ENCODE peak calls at places on chromosomes 12 and 14, in seven cellular contexts. One of them, this sample, is unnamed.
A peak's percentile ranks its signal among the peaks of the same experiment; 100 is the strongest.

GRCh38 chr14:101480022-101480746 is 81.1 kb upstream of the DIO3 start:
- DNase-seq in activated CD8-positive, alpha-beta memory T cell treated with anti-CD3 and anti-CD28 coated beads for 24 hours: no peak
- DNase-seq in kidney tubule cell: no peak
- DNase-seq in C1 segment of cervical spinal cord: no peak
- DNase-seq in CD8-positive, alpha-beta memory T cell: no peak
- DNase-seq in stimulated activated CD8-positive, alpha-beta memory T cell treated with anti-CD3 and anti-CD28 coated beads, Interleukin-2, amount 100 ng/mL, for 1 hour: no peak
- DNase-seq in foreskin fibroblast: no peak
- DNase-seq in this sample: no peak

GRCh38 chr12:95215925-95216324 is 1.3 kb downstream of the FGD6 start:
- DNase-seq in kidney tubule cell: peak; percentile 51
- DNase-seq in activated CD8-positive, alpha-beta memory T cell treated with anti-CD3 and anti-CD28 coated beads for 24 hours: no peak
- DNase-seq in C1 segment of cervical spinal cord: no peak
- DNase-seq in foreskin fibroblast: peak; percentile 48
- DNase-seq in CD8-positive, alpha-beta memory T cell: no peak
- DNase-seq in stimulated activated CD8-positive, alpha-beta memory T cell treated with anti-CD3 and anti-CD28 coated beads, Interleukin-2, amount 100 ng/mL, for 1 hour: no peak
- DNase-seq in this sample: no peak

GRCh38 chr12:97229036-97229435 is 233.6 kb upstream of the RMST start:
- DNase-seq in CD8-positive, alpha-beta memory T cell: no peak
- DNase-seq in stimulated activated CD8-positive, alpha-beta memory T cell treated with anti-CD3 and anti-CD28 coated beads, Interleukin-2, amount 100 ng/mL, for 1 hour: no peak
- DNase-seq in foreskin fibroblast: no peak
- DNase-seq in C1 segment of cervical spinal cord: no peak
- DNase-seq in kidney tubule cell: no peak
- DNase-seq in activated CD8-positive, alpha-beta memory T cell treated with anti-CD3 and anti-CD28 coated beads for 24 hours: no peak
- DNase-seq in this sample: no peak

GRCh38 chr12:105409881-105410471 is 79.5 kb downstream of the C12orf75 start:
- DNase-seq in activated CD8-positive, alpha-beta memory T cell treated with anti-CD3 and anti-CD28 coated beads for 24 hours: no peak
- DNase-seq in stimulated activated CD8-positive, alpha-beta memory T cell treated with anti-CD3 and anti-CD28 coated beads, Interleukin-2, amount 100 ng/mL, for 1 hour: no peak
- DNase-seq in C1 segment of cervical spinal cord: no peak
- DNase-seq in foreskin fibroblast: no peak
- DNase-seq in kidney tubule cell: peak; percentile 17
- DNase-seq in CD8-positive, alpha-beta memory T cell: no peak
- DNase-seq in this sample: peak; percentile 19

GRCh38 chr12:24595652-24596235 is 353.2 kb downstream of the BCAT1 start:
- DNase-seq in kidney tubule cell: no peak
- DNase-seq in activated CD8-positive, alpha-beta memory T cell treated with anti-CD3 and anti-CD28 coated beads for 24 hours: no peak
- DNase-seq in foreskin fibroblast: no peak
- DNase-seq in C1 segment of cervical spinal cord: no peak
- DNase-seq in CD8-positive, alpha-beta memory T cell: no peak
- DNase-seq in stimulated activated CD8-positive, alpha-beta memory T cell treated with anti-CD3 and anti-CD28 coated beads, Interleukin-2, amount 100 ng/mL, for 1 hour: no peak
- DNase-seq in this sample: no peak

GRCh38 chr14:98069712-98070133 is 1202.3 kb downstream of the BCL11B start:
- DNase-seq in foreskin fibroblast: no peak
- DNase-seq in activated CD8-positive, alpha-beta memory T cell treated with anti-CD3 and anti-CD28 coated beads for 24 hours: no peak
- DNase-seq in CD8-positive, alpha-beta memory T cell: no peak
- DNase-seq in stimulated activated CD8-positive, alpha-beta memory T cell treated with anti-CD3 and anti-CD28 coated beads, Interleukin-2, amount 100 ng/mL, for 1 hour: no peak
- DNase-seq in kidney tubule cell: peak; percentile 96
- DNase-seq in C1 segment of cervical spinal cord: no peak
- DNase-seq in this sample: no peak

GRCh38 chr12:59736786-59737185 is 141.0 kb downstream of the SLC16A7 start:
- DNase-seq in kidney tubule cell: peak; percentile 39
- DNase-seq in C1 segment of cervical spinal cord: no peak
- DNase-seq in activated CD8-positive, alpha-beta memory T cell treated with anti-CD3 and anti-CD28 coated beads for 24 hours: no peak
- DNase-seq in foreskin fibroblast: peak; percentile 92
- DNase-seq in stimulated activated CD8-positive, alpha-beta memory T cell treated with anti-CD3 and anti-CD28 coated beads, Interleukin-2, amount 100 ng/mL, for 1 hour: no peak
- DNase-seq in CD8-positive, alpha-beta memory T cell: no peak
- DNase-seq in this sample: no peak

GRCh38 chr12:9049520-9050133 is 60.3 kb downstream of the KLRG1 start:
- DNase-seq in kidney tubule cell: peak; percentile 57
- DNase-seq in stimulated activated CD8-positive, alpha-beta memory T cell treated with anti-CD3 and anti-CD28 coated beads, Interleukin-2, amount 100 ng/mL, for 1 hour: no peak
- DNase-seq in C1 segment of cervical spinal cord: no peak
- DNase-seq in foreskin fibroblast: peak; percentile 26
- DNase-seq in activated CD8-positive, alpha-beta memory T cell treated with anti-CD3 and anti-CD28 coated beads for 24 hours: no peak
- DNase-seq in CD8-positive, alpha-beta memory T cell: no peak
- DNase-seq in this sample: peak; percentile 8

GRCh38 chr14:80215756-80216581 is 4.7 kb upstream of the DIO2 start:
- DNase-seq in kidney tubule cell: no peak
- DNase-seq in CD8-positive, alpha-beta memory T cell: no peak
- DNase-seq in C1 segment of cervical spinal cord: no peak
- DNase-seq in foreskin fibroblast: no peak
- DNase-seq in stimulated activated CD8-positive, alpha-beta memory T cell treated with anti-CD3 and anti-CD28 coated beads, Interleukin-2, amount 100 ng/mL, for 1 hour: no peak
- DNase-seq in activated CD8-positive, alpha-beta memory T cell treated with anti-CD3 and anti-CD28 coated beads for 24 hours: no peak
- DNase-seq in this sample: no peak

GRCh38 chr14:102507891-102508312 is 1.7 kb downstream of the ANKRD9 start:
- DNase-seq in kidney tubule cell: no peak
- DNase-seq in C1 segment of cervical spinal cord: no peak
- DNase-seq in CD8-positive, alpha-beta memory T cell: no peak
- DNase-seq in stimulated activated CD8-positive, alpha-beta memory T cell treated with anti-CD3 and anti-CD28 coated beads, Interleukin-2, amount 100 ng/mL, for 1 hour: no peak
- DNase-seq in foreskin fibroblast: no peak
- DNase-seq in activated CD8-positive, alpha-beta memory T cell treated with anti-CD3 and anti-CD28 coated beads for 24 hours: no peak
- DNase-seq in this sample: no peak

This sample was measured in CD4-positive, CD25-positive, alpha-beta regulatory T cell.